ENCODE peak calls at places on chromosomes 1 and 21, in four cellular contexts. One of them, this sample, is unnamed.

GRCh38 chr1:119549719-119550141 is 42.7 kb downstream of the HSD3B1 start:
- DNase-seq in testis: peak
- DNase-seq in epithelial cell of prostate: no peak
- DNase-seq in heart right ventricle: no peak
- DNase-seq in this sample: peak

GRCh38 chr1:40391688-40392145 is 18.2 kb downstream of the SMAP2 start:
- DNase-seq in testis: no peak
- DNase-seq in heart right ventricle: no peak
- DNase-seq in epithelial cell of prostate: no peak
- DNase-seq in this sample: no peak

GRCh38 chr1:207867136-207868081 is 43.5 kb downstream of the CD34 start:
- DNase-seq in epithelial cell of prostate: no peak
- DNase-seq in heart right ventricle: peak
- DNase-seq in testis: peak
- DNase-seq in this sample: peak

GRCh38 chr1:3393024-3393986 is 61.2 kb upstream of the ARHGEF16 start:
- DNase-seq in heart right ventricle: peak
- DNase-seq in epithelial cell of prostate: no peak
- DNase-seq in testis: peak
- DNase-seq in this sample: peak

GRCh38 chr1:185491604-185492003 is 174.6 kb upstream of the IVNS1ABP start:
- DNase-seq in testis: no peak
- DNase-seq in heart right ventricle: no peak
- DNase-seq in epithelial cell of prostate: no peak
- DNase-seq in this sample: no peak

GRCh38 chr1:21783679-21784603 is 992 bp upstream of the USP48 start:
- DNase-seq in heart right ventricle: peak
- DNase-seq in testis: no peak
- DNase-seq in epithelial cell of prostate: no peak
- DNase-seq in this sample: peak

GRCh38 chr1:226417830-226418546 is 10.1 kb upstream of the PARP1 start:
- DNase-seq in testis: no peak
- DNase-seq in heart right ventricle: no peak
- DNase-seq in epithelial cell of prostate: no peak
- DNase-seq in this sample: no peak

GRCh38 chr21:33069994-33070811 is at the start of gene OLIG1:
- DNase-seq in testis: peak
- DNase-seq in heart right ventricle: peak
- DNase-seq in epithelial cell of prostate: no peak
- DNase-seq in this sample: no peak

GRCh38 chr1:67684526-67685066 is 405 bp upstream of the GADD45A start:
- DNase-seq in heart right ventricle: no peak
- DNase-seq in epithelial cell of prostate: no peak
- DNase-seq in testis: no peak
- DNase-seq in this sample: no peak

GRCh38 chr1:176954242-176954641 is 210.3 kb downstream of the ASTN1 start:
- DNase-seq in epithelial cell of prostate: no peak
- DNase-seq in heart right ventricle: no peak
- DNase-seq in testis: no peak
- DNase-seq in this sample: no peak

GRCh38 chr1:68204965-68205630 is 27.2 kb downstream of the WLS start:
- DNase-seq in epithelial cell of prostate: no peak
- DNase-seq in heart right ventricle: peak
- DNase-seq in testis: peak
- DNase-seq in this sample: peak

GRCh38 chr1:56771717-56772116 is 47.5 kb downstream of the FYB2 start:
- DNase-seq in testis: no peak
- DNase-seq in heart right ventricle: no peak
- DNase-seq in epithelial cell of prostate: no peak
- DNase-seq in this sample: no peak

GRCh38 chr1:81666586-81666985 is 134.1 kb upstream of the ADGRL2 start:
- DNase-seq in epithelial cell of prostate: no peak
- DNase-seq in testis: no peak
- DNase-seq in heart right ventricle: no peak
- DNase-seq in this sample: no peak

GRCh38 chr1:57327331-57327730 is 96.5 kb downstream of the DAB1 start:
- DNase-seq in heart right ventricle: no peak
- DNase-seq in epithelial cell of prostate: no peak
- DNase-seq in testis: no peak
- DNase-seq in this sample: no peak

GRCh38 chr1:192516776-192517297 is 58.7 kb upstream of the RGS1 start:
- DNase-seq in testis: peak
- DNase-seq in epithelial cell of prostate: no peak
- DNase-seq in heart right ventricle: no peak
- DNase-seq in this sample: no peak

GRCh38 chr1:197928849-197929336 is 11.7 kb downstream of the LHX9 start:
- DNase-seq in epithelial cell of prostate: no peak
- DNase-seq in heart right ventricle: no peak
- DNase-seq in testis: peak
- DNase-seq in this sample: no peak

GRCh38 chr21:30426732-30427131 is 1.0 kb upstream of the KRTAP13-3 start:
- DNase-seq in epithelial cell of prostate: no peak
- DNase-seq in heart right ventricle: no peak
- DNase-seq in testis: no peak
- DNase-seq in this sample: no peak

GRCh38 chr1:151958959-151959358 is 34.7 kb downstream of the S100A10 start:
- DNase-seq in epithelial cell of prostate: no peak
- DNase-seq in heart right ventricle: no peak
- DNase-seq in testis: no peak
- DNase-seq in this sample: no peak

GRCh38 chr1:151963288-151963687 is 30.4 kb downstream of the S100A10 start:
- DNase-seq in heart right ventricle: no peak
- DNase-seq in testis: no peak
- DNase-seq in epithelial cell of prostate: no peak
- DNase-seq in this sample: no peak

GRCh38 chr1:151960780-151961513 is 32.7 kb downstream of the S100A10 start:
- DNase-seq in testis: no peak
- DNase-seq in epithelial cell of prostate: no peak
- DNase-seq in heart right ventricle: no peak
- DNase-seq in this sample: no peak

GRCh38 chr1:151964510-151964909 is 29.1 kb downstream of the S100A10 start:
- DNase-seq in testis: no peak
- DNase-seq in heart right ventricle: no peak
- DNase-seq in epithelial cell of prostate: no peak
- DNase-seq in this sample: no peak

GRCh38 chr1:151961795-151962194 is 31.9 kb downstream of the S100A10 start:
- DNase-seq in heart right ventricle: no peak
- DNase-seq in epithelial cell of prostate: no peak
- DNase-seq in testis: no peak
- DNase-seq in this sample: no peak
- H3K27ac ChIP-seq in heart right ventricle: no peak
- H3K27ac ChIP-seq in epithelial cell of prostate: no peak
- H3K27ac ChIP-seq in testis: no peak
- H3K27ac ChIP-seq in this sample: no peak

DNA sequence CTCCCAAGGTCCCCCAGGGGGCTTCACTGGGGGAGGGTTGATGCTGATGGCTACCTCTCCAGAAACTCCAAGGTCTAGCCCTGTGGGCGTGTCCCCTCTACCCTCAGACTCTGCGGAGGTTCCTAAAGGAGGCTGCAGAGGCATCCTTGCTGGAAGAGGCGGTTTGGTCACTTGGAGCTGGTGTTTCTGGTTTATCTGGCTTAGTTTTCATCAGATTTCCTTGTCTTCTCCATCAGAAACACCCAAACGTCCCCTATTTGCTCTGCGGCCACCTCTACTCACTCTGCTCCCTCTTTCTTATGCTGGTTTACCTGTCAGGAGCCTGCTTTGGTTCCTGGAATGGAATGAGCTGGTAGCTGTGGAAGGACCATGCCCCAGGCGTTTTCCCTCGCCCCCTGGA is 2.5 kb downstream of the PKP1 start:
- DNase-seq in epithelial cell of prostate: no peak
- DNase-seq in heart right ventricle: no peak
- DNase-seq in testis: no peak
- DNase-seq in this sample: no peak
- H3K27ac ChIP-seq in epithelial cell of prostate: peak
- H3K27ac ChIP-seq in heart right ventricle: no peak
- H3K27ac ChIP-seq in testis: no peak
- H3K27ac ChIP-seq in this sample: no peak

GRCh38 chr1:14914351-14914988 is 239.1 kb upstream of the TMEM51 start:
- DNase-seq in epithelial cell of prostate: no peak
- DNase-seq in testis: no peak
- DNase-seq in heart right ventricle: no peak
- DNase-seq in this sample: no peak
- H3K27ac ChIP-seq in epithelial cell of prostate: peak
- H3K27ac ChIP-seq in testis: no peak
- H3K27ac ChIP-seq in heart right ventricle: no peak
- H3K27ac ChIP-seq in this sample: no peak

DNA sequence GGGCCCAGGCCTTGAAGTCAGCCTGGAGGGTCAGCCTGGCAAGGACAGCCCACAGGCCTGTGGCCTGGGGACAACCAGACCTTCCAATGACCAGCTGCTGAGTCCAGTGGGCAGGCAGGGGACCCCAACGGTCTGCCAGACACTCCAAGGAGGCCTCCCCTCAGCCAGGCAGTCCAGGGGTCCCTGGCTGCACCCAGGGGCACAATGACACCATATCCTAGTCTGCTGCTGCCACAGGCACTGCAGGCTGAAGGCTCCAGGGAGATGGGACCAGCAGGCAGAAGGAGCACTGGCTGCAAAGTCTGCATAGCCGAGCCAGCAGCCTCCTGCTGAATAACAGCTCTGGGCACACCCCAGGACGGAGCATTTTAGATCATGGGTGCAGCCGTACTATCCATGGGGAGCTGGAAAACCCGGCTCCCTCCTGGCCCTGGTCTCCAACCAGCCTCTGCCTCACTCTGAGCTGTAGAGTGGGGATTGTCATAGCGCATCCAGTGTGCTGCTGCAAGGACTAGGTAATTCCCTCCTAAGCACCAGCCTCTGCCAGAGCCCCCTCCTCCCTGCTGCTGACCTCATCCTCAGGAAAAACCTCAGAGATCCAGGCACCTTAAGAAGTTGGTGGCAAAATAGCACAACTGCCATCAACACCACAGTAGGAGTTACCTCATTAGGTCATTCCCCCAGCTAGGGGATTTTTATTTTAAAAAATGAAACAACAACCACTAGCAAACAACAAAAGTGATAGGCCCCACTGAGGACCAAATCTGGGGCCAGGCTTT is 4.8 kb upstream of the LAPTM5 start:
- DNase-seq in epithelial cell of prostate: no peak
- DNase-seq in testis: no peak
- DNase-seq in heart right ventricle: no peak
- DNase-seq in this sample: no peak
- H3K27ac ChIP-seq in epithelial cell of prostate: no peak
- H3K27ac ChIP-seq in testis: no peak
- H3K27ac ChIP-seq in heart right ventricle: no peak
- H3K27ac ChIP-seq in this sample: no peak

GRCh38 chr1:7898962-7899361 is 41.7 kb downstream of the TNFRSF9 start:
- DNase-seq in heart right ventricle: no peak
- DNase-seq in epithelial cell of prostate: no peak
- DNase-seq in testis: no peak
- DNase-seq in this sample: no peak
- H3K27ac ChIP-seq in heart right ventricle: no peak
- H3K27ac ChIP-seq in epithelial cell of prostate: no peak
- H3K27ac ChIP-seq in testis: no peak
- H3K27ac ChIP-seq in this sample: no peak

GRCh38 chr1:161066694-161067093 is 3.0 kb downstream of the ARHGAP30 start:
- DNase-seq in epithelial cell of prostate: no peak
- DNase-seq in testis: no peak
- DNase-seq in heart right ventricle: no peak
- DNase-seq in this sample: no peak
- H3K27ac ChIP-seq in epithelial cell of prostate: no peak
- H3K27ac ChIP-seq in testis: no peak
- H3K27ac ChIP-seq in heart right ventricle: no peak
- H3K27ac ChIP-seq in this sample: no peak

DNA sequence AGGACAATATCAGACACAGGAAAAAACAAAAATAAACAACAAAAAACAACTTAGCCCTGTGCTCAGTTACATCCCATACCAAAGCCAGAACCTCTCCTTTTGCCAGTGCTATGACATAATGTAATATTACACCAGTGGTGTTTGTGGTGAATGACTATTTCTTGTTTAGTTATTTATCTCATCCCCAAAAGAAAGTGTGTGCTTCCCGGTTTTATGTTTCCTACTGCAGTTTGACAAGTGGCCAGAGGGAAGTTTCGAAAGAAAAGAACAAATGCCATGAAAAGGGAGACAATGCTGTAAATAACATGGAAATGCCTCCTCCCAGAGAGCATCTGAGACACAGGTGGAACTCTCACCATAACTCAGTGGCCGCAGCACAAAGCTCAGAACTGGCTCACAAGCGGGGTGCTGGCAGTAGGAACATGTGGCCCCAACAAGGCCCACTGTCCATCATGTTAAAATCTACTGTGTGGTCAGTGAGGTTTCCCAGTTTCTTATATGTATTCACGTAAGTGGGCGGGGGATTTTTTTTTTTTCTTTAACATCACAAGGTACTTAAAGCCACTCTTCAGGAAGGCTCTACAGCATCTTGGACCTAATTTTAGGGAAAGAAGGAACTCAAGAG is 158.2 kb downstream of the BARHL2 start:
- DNase-seq in testis: no peak
- DNase-seq in epithelial cell of prostate: no peak
- DNase-seq in heart right ventricle: no peak
- DNase-seq in this sample: no peak
- H3K27ac ChIP-seq in testis: no peak
- H3K27ac ChIP-seq in epithelial cell of prostate: no peak
- H3K27ac ChIP-seq in heart right ventricle: no peak
- H3K27ac ChIP-seq in this sample: no peak

DNA sequence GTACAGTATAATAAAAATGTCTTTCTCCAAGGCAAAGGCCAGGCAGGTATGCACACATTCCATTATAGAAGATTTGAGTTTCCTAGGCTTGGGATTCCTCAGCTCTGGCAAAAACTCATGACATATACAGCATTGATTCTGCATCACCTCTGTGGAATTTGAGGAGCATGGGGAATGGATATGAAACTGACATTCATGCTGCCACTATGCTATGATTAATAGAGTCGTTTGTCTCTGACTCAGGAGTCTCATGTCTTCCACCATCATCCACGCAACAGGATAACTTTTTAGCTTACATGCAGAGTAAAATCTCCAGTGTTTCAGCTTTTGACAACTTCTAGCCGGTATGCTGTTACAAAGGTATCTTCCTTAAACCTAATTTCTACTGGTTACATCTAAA is 49.8 kb upstream of the ADORA3 start:
- DNase-seq in heart right ventricle: no peak
- DNase-seq in epithelial cell of prostate: peak
- DNase-seq in testis: no peak
- DNase-seq in this sample: no peak
- H3K27ac ChIP-seq in heart right ventricle: no peak
- H3K27ac ChIP-seq in epithelial cell of prostate: peak
- H3K27ac ChIP-seq in testis: no peak
- H3K27ac ChIP-seq in this sample: no peak

DNA sequence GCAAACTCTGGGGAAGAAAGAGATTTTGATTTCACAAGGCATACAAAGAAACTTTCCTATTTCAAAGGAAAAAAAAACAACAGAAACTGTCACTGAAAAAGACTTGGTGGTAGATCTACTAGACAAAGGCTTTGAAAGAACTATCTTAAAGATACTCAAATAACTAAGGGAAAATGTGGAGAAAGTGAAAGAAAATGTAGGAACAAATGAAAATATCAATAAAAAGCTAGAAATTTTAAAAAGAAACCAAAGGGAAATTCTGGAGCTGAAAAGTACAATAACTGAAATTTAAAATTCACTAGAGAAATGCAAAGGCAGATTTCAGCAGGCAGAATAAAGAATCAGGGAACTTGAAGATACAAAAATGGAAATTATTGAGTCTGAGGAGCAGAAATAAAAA is 6.2 kb downstream of the COL6A2 start:
- DNase-seq in epithelial cell of prostate: no peak
- DNase-seq in heart right ventricle: no peak
- DNase-seq in testis: no peak
- DNase-seq in this sample: no peak
- H3K27ac ChIP-seq in epithelial cell of prostate: no peak
- H3K27ac ChIP-seq in heart right ventricle: no peak
- H3K27ac ChIP-seq in testis: no peak
- H3K27ac ChIP-seq in this sample: no peak